ENCODE peak calls at places on chromosome 22, in five cellular contexts. G is NT2/D1, P is H1, Q is GM12878, E is HepG2. N is an unnamed sample.
A peak's percentile ranks its signal among the peaks of the same experiment; 100 is the strongest.

GRCh38 chr22:41862160-41862529 is 29.2 kb downstream of the SREBF2 start:
- DNase-seq in G (no peak), P (no peak), Q (peak; percentile 83), E (peak; percentile 39), N (no peak)

GRCh38 chr22:17770180-17771077 is 3.8 kb downstream of the BID start:
- DNase-seq in G (no peak), P (no peak), Q (no peak), E (no peak), N (no peak)

GRCh38 chr22:40898850-40899357 is 37.0 kb upstream of the DNAJB7 start:
- DNase-seq in G (peak; percentile 13), P (no peak), Q (peak; percentile 44), E (peak; percentile 62), N (peak; percentile 53)

GRCh38 chr22:42892571-42893316 is 35.7 kb upstream of the ARFGAP3 start:
- DNase-seq in G (no peak), P (no peak), Q (no peak), E (no peak), N (no peak)

GRCh38 chr22:18078329-18079041 is 695 bp downstream of the PEX26 start:
- DNase-seq in G (no peak), P (no peak), Q (no peak), E (peak; percentile 34), N (peak; percentile 54)

GRCh38 chr22:30614268-30614667 is 7.3 kb downstream of the TCN2 start:
- DNase-seq in G (no peak), P (no peak), Q (no peak), E (no peak), N (no peak)

GRCh38 chr22:41907436-41908401 is 7.2 kb downstream of the SHISA8 start:
- DNase-seq in G (no peak), P (no peak), Q (no peak), E (no peak), N (no peak)

GRCh38 chr22:43847376-43848289 is 14.7 kb downstream of the SULT4A1 start:
- DNase-seq in G (no peak), P (no peak), Q (no peak), E (no peak), N (no peak)

GRCh38 chr22:27474711-27475547 is 326.6 kb downstream of the MN1 start:
- DNase-seq in G (peak; percentile 56), P (peak; percentile 85), Q (no peak), E (no peak), N (no peak)

GRCh38 chr22:29693151-29693550 is 26.7 kb upstream of the CABP7 start:
- DNase-seq in G (no peak), P (no peak), Q (no peak), E (no peak), N (no peak)

DNA sequence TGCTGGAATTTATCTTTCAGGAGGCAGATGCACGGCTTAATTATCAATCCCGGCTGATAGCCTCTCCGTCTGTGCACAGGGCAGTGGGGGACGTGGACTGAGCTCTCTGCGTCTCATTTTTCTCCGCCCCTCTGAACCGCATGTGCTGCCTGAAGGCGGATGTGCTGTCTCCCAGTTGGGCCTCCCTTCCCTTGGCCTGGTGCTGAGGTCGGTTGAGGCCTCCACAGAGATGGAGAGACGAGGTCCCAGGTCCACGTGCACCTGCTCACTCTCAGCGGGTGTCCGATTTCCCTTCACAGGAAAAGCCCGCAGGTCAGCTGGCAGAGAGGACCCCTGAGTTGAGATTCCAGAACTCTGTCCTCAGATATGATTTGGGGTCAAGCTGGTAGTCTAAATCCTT is 846.0 kb downstream of the BRD1 start:
- DNase-seq in G (no peak), P (no peak), Q (no peak), E (no peak), N (no peak)
- TF ChIP-seq SUZ12 in G (no peak), P (no peak), Q (no peak), E (no peak), N (no peak)

DNA sequence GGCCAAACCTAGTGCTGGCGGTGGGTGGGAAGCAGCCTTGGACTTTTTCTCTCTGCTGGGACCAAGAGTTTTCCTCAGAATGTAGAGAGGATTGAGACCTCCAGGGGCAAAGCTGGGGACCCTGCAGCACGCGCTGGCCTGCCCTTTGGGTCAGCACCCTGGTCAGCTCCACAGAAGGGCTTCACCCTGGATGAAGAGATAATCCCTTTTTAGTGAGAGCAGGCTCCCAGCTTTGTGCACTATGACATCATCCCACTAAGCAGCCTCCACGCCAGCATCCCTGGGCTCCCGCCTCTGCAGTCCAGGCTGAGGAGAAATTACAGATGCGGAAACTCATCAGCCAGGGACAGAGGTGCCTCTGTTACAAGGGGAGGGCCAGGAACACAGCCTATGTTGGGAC is 23.5 kb downstream of the DRICH1 start:
- DNase-seq in G (peak; percentile 22), P (no peak), Q (no peak), E (no peak), N (no peak)
- TF ChIP-seq SUZ12 in G (no peak), P (no peak), Q (no peak), E (no peak), N (no peak)

GRCh38 chr22:31637375-31637937 is 24.6 kb downstream of the PISD start:
- DNase-seq in G (no peak), P (no peak), Q (no peak), E (no peak), N (no peak)
- TF ChIP-seq SUZ12 in G (no peak), P (no peak), Q (no peak), E (no peak), N (no peak)

DNA sequence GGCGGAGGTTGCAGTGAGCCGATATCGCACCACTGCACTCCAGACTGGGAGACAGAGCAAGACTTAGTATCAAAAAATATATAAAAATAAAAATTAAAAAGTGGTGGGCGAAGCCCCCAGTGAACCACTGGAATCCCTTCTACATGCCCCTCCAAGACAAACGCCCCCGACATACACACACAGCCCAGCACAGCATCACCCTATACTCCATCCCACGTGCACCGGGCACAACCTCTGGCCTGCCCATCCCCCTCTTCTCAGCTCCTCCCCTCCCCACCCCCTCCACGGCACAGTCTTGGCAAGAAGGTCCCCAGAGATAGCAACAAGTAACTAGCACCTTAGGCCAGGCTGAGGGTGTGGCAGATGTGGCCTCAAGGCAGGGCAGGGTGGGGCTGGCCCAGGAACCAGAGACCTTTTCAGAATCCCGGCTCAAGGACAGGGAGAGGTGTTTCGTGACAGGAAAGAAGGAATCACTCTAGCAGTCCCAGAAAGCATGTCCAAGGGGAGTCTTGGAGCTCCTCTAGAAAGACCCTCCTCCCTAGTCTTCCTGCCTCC is 54.2 kb downstream of the CYTH4 start:
- DNase-seq in G (no peak), P (no peak), Q (no peak), E (no peak), N (no peak)
- TF ChIP-seq SUZ12 in G (no peak), P (no peak), Q (no peak), E (no peak), N (no peak)

GRCh38 chr22:38754247-38755154 is 1.3 kb downstream of the SUN2 start:
- DNase-seq in G (no peak), P (no peak), Q (no peak), E (peak; percentile 67), N (no peak)

GRCh38 chr22:38753894-38754246 is 1.9 kb downstream of the SUN2 start:
- DNase-seq in G (no peak), P (no peak), Q (no peak), E (peak; percentile 88), N (no peak)

GRCh38 chr22:38756631-38757463 is 1.0 kb upstream of the SUN2 start:
- DNase-seq in G (no peak), P (no peak), Q (no peak), E (no peak), N (no peak)

GRCh38 chr22:38755911-38756532 is at the start of gene SUN2:
- DNase-seq in G (no peak), P (no peak), Q (peak; percentile 53), E (peak; percentile 69), N (peak; percentile 99)

DNA sequence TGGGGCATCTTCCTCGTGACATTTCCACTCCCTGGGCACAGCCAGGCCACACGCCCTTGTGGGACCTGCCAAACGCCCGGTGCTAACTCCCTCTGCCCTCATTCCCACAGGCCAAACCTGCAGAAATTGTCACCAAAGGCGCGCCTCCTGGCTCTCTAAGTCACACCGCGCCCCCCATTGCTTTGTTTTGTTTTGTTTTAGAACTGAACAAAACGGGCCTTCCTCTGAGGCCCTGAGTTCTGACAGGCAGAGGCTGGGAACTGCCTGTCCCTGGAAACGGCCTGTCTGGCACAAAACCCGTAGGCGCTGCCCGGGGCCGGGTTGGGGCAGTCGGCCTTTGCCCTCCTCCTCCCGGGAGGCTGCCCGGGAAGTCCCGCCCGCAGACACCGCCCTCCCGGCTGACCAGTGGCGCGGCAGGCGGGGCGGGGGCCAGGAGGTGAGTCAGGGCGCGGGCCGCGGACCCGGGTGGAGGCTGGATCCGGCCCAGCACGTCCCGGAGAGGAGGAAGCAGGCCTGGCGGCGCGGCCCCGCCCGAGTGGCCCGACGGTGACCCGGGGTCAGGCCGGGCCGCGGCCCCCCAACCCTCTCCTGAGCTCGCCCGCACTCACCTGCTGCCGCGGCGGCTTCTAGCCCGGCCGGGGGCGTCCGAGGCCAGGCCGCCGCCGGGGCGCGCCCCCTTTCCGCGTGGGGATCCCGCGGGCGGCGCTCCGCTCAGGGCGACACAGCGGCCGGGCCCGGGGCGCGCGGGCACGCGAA is 465 bp downstream of the SUN2 start:
- DNase-seq in G (no peak), P (no peak), Q (no peak), E (peak; percentile 80), N (peak; percentile 59)
- TF ChIP-seq SUZ12 in G (no peak), P (peak; percentile 18), Q (no peak), E (no peak), N (no peak)

DNA sequence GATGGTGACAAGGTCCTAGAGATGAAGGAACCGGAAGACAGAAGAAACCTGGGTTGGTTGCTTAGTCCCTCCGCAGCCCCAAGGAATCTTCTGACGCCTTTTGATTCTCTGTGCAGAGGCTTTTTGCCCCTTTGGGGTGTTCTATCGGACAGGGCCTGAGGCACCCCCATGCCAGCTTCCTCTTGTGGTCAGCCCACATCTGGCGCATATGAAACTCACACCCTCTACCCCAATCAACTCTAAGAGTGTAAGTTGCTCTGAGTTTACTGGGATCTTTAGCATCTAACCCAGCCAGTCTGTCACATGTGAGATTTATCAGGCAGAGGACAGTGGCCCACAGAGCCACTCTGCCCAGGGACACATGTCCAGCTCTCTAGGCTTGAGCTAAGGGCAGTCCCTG is 17.4 kb downstream of the RASD2 start:
- DNase-seq in G (no peak), P (no peak), Q (no peak), E (no peak), N (no peak)
- TF ChIP-seq SUZ12 in G (no peak), P (no peak), Q (no peak), E (no peak), N (no peak)

DNA sequence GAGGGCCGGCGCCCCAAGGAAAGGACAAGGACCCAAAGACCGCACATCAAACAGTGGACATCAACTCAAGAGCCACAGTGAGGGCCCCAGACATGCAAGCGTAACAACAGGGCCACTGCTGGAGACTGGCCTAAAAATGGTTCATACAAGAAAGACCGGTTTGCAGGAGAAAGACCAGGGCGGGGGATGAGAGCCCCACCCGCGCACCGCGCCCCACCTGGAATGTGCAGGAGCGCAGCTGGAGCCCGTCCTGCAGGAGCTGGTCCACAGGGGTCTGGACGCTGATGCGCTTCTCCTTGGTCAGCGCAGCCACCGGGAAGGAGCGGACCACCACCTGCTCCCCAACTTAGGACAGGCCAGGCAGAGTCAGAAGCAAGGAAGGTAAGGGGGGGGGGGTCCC is 13.9 kb downstream of the SBF1 start:
- DNase-seq in G (no peak), P (no peak), Q (no peak), E (no peak), N (no peak)
- TF ChIP-seq SUZ12 in G (no peak), P (no peak), Q (no peak), E (no peak), N (no peak)